ENCODE peak calls at places on chromosome 1, in five cellular contexts. G is psoas muscle; P is CD8-positive, alpha-beta T cell; F is AG04450; I is adrenal gland. L is an unnamed sample.

GRCh38 chr1:32972814-32973428 is 8.3 kb upstream of the RNF19B start:
- DNase-seq in G (peak), P (no peak), F (no peak), I (peak), L (no peak)

GRCh38 chr1:156025873-156026272 is 5.1 kb upstream of the SSR2 start:
- DNase-seq in G (no peak), P (peak), F (no peak), I (peak), L (peak)

GRCh38 chr1:58722967-58723366 is 23.1 kb upstream of the MYSM1 start:
- DNase-seq in G (no peak), P (no peak), F (no peak), I (no peak), L (no peak)

GRCh38 chr1:198359024-198359653 is 181.3 kb downstream of the ATP6V1G3 start:
- DNase-seq in G (no peak), P (no peak), F (no peak), I (no peak), L (no peak)

GRCh38 chr1:1283821-1284220 is 3.6 kb downstream of the SCNN1D start:
- DNase-seq in G (no peak), P (no peak), F (no peak), I (no peak), L (no peak)

GRCh38 chr1:223776075-223776814 is 63.9 kb downstream of the CAPN2 start:
- DNase-seq in G (no peak), P (peak), F (peak), I (peak), L (peak)

GRCh38 chr1:219416598-219417238 is 196.2 kb downstream of the ZC3H11B start:
- DNase-seq in G (peak), P (peak), F (no peak), I (peak), L (peak)

GRCh38 chr1:58813361-58813760 is 29.5 kb upstream of the JUN start:
- DNase-seq in G (no peak), P (no peak), F (no peak), I (no peak), L (no peak)

GRCh38 chr1:3651939-3652537 is at the start of gene TP73:
- DNase-seq in G (no peak), P (no peak), F (no peak), I (no peak), L (no peak)

GRCh38 chr1:152398812-152399698 is 15.0 kb downstream of the CRNN start:
- DNase-seq in G (no peak), P (no peak), F (no peak), I (no peak), L (no peak)

GRCh38 chr1:229107302-229107815 is 163.6 kb upstream of the RAB4A start:
- DNase-seq in G (no peak), P (no peak), F (no peak), I (no peak), L (no peak)

GRCh38 chr1:36856126-36856525 is 178.2 kb downstream of the GRIK3 start:
- DNase-seq in G (no peak), P (no peak), F (no peak), I (no peak), L (no peak)

GRCh38 chr1:78678324-78678723 is 28.7 kb downstream of the IFI44 start:
- DNase-seq in G (no peak), P (no peak), F (no peak), I (no peak), L (no peak)

GRCh38 chr1:180255538-180256352 is 25.7 kb downstream of the LHX4 start:
- DNase-seq in G (no peak), P (no peak), F (no peak), I (no peak), L (no peak)

GRCh38 chr1:113389953-113390834 is at the start of gene MAGI3:
- DNase-seq in G (peak), P (peak), F (peak), I (peak), L (peak)

GRCh38 chr1:31753623-31754349 is 10.4 kb downstream of the ADGRB2 start:
- DNase-seq in G (peak), P (no peak), F (no peak), I (peak), L (no peak)

GRCh38 chr1:226717256-226717909 is 21.7 kb downstream of the ITPKB start:
- DNase-seq in G (no peak), P (peak), F (no peak), I (no peak), L (no peak)

GRCh38 chr1:58895082-58895481 is 111.2 kb upstream of the JUN start:
- DNase-seq in G (peak), P (no peak), F (no peak), I (no peak), L (no peak)

GRCh38 chr1:201792534-201793305 is 36.2 kb upstream of the IPO9 start:
- DNase-seq in G (peak), P (peak), F (peak), I (peak), L (peak)

GRCh38 chr1:3428899-3429298 is 25.6 kb upstream of the ARHGEF16 start:
- DNase-seq in G (no peak), P (no peak), F (no peak), I (no peak), L (no peak)

GRCh38 chr1:51372561-51372960 is 42.2 kb upstream of the TTC39A start:
- DNase-seq in G (no peak), P (no peak), F (no peak), I (no peak), L (no peak)

DNA sequence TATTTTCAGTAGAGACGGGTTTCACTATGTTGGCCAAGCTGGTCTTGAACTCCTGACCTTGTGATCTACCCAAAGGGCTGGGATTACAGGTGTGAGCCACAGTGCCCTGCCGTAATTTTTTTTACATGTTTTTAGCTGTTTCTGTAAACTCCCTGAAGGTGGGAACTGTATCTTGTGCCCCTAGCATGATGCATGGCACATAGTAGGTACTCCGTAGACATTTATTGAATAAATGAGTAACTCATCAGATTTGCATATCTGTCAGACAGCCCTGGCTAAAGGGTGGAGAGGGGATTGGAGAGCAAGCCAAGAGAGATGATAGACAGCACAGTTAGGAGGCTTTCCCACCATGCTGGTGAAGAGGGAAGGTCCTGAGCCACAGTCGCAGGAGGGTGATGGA is 247.2 kb downstream of the NFIA start:
- DNase-seq in G (no peak), P (no peak), F (no peak), I (no peak), L (no peak)
- H3K27ac ChIP-seq in G (no peak), P (no peak), F (no peak), I (no peak), L (no peak)

GRCh38 chr1:109768335-109768650 is 4.6 kb upstream of the EPS8L3 start:
- DNase-seq in G (no peak), P (no peak), F (no peak), I (peak), L (no peak)
- TF ChIP-seq CTCF in G (no peak), P (no peak), F (no peak), I (no peak), L (no peak)

DNA sequence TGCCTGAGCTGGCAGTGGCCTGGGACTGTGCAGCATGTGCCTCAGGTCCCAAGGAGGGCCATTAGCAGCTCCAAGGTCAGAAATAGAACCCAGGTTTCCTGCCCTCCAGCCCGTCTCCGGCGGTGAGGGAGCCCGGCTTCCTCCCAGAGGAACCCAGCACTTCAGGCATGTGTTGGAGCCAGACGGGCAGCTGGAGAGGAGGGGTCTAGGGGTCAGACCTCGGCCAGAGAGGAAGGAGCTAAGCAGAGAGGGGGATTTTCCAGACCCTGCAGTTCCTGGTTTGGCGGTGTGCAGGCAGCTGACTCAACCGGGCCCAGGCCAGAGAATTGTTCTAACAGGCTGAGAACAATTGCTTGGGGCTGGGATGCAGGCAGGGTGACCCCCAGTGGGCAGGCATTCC is 37.1 kb downstream of the HSPG2 start:
- DNase-seq in G (no peak), P (no peak), F (no peak), I (peak), L (no peak)
- H3K27ac ChIP-seq in G (peak), P (no peak), F (no peak), I (peak), L (no peak)

GRCh38 chr1:46556822-46557221 is 5.4 kb upstream of the KNCN start:
- DNase-seq in G (no peak), P (no peak), F (no peak), I (no peak), L (no peak)
- TF ChIP-seq CTCF in G (no peak), P (no peak), F (no peak), I (no peak), L (no peak)

L was measured in CD4-positive, alpha-beta T cell.